ENCODE peak calls at places on chromosome 22, in five cellular contexts. W is AG09309, P is cardiac muscle cell, U is ovary, J is fibroblast of mammary gland. G is an unnamed sample.
A peak's percentile ranks its signal among the peaks of the same experiment; 100 is the strongest.

GRCh38 chr22:50531546-50532352 is 1.9 kb upstream of the TYMP start:
- DNase-seq in P (peak; percentile 64), W (no peak), U (no peak), J (peak; percentile 52), G (no peak)

GRCh38 chr22:33918676-33919590 is 1.3 kb downstream of the LARGE1 start:
- DNase-seq in U (no peak), P (no peak), J (peak; percentile 39), W (no peak), G (no peak)

GRCh38 chr22:32542332-32543019 is 67.9 kb downstream of the FBXO7 start:
- DNase-seq in U (no peak), J (no peak), P (no peak), W (no peak), G (no peak)

GRCh38 chr22:25062378-25063095 is 110.0 kb downstream of the KIAA1671 start:
- DNase-seq in P (no peak), W (no peak), J (no peak), U (no peak), G (no peak)

GRCh38 chr22:29716814-29717213 is 3.0 kb upstream of the CABP7 start:
- DNase-seq in W (peak; percentile 10), P (peak; percentile 91), U (peak; percentile 57), J (peak; percentile 66), G (no peak)

GRCh38 chr22:41910599-41911291 is 4.1 kb downstream of the SHISA8 start:
- DNase-seq in P (no peak), J (peak; percentile 15), U (no peak), W (no peak), G (no peak)

GRCh38 chr22:29580200-29580810 is 608 bp downstream of the NIPSNAP1 start:
- DNase-seq in J (no peak), U (no peak), W (no peak), P (no peak), G (no peak)

GRCh38 chr22:25331050-25331449 is 111.6 kb downstream of the CRYBB2 start:
- DNase-seq in P (no peak), J (no peak), U (no peak), W (no peak), G (no peak)

GRCh38 chr22:41157083-41157482 is 48.0 kb upstream of the L3MBTL2 start:
- DNase-seq in U (no peak), W (no peak), P (no peak), J (no peak), G (no peak)

GRCh38 chr22:28791841-28792490 is 8.4 kb downstream of the XBP1 start:
- DNase-seq in W (no peak), J (no peak), P (no peak), U (no peak), G (no peak)

GRCh38 chr22:46083383-46084350 is 66.7 kb upstream of the PPARA start:
- DNase-seq in P (no peak), W (no peak), J (no peak), U (no peak), G (no peak)

GRCh38 chr22:28027453-28028448 is 108.7 kb upstream of the PITPNB start:
- DNase-seq in W (no peak), J (no peak), U (peak; percentile 58), P (no peak), G (no peak)

GRCh38 chr22:42754658-42755057 is 34.0 kb upstream of the A4GALT start:
- DNase-seq in U (no peak), W (no peak), J (peak; percentile 88), P (peak; percentile 30), G (no peak)

GRCh38 chr22:48486163-48486957 is 1341.3 kb downstream of the BRD1 start:
- DNase-seq in J (no peak), W (no peak), U (no peak), P (no peak), G (no peak)

GRCh38 chr22:49363526-49364230 is 464.0 kb downstream of the BRD1 start:
- DNase-seq in J (no peak), U (peak; percentile 4), P (no peak), W (no peak), G (no peak)

GRCh38 chr22:50012201-50013181 is at the start of gene IL17REL:
- DNase-seq in P (no peak), W (no peak), J (no peak), U (no peak), G (no peak)

GRCh38 chr22:37263966-37264887 is 18.1 kb upstream of the CYTH4 start:
- DNase-seq in U (no peak), J (no peak), P (no peak), W (no peak), G (no peak)

GRCh38 chr22:37267128-37267587 is 15.2 kb upstream of the CYTH4 start:
- DNase-seq in W (no peak), P (peak; percentile 74), J (no peak), U (peak; percentile 15), G (no peak)

GRCh38 chr22:37269930-37270678 is 12.2 kb upstream of the CYTH4 start:
- DNase-seq in J (no peak), U (no peak), P (no peak), W (no peak), G (no peak)

GRCh38 chr22:37267661-37268413 is 14.5 kb upstream of the CYTH4 start:
- DNase-seq in U (no peak), J (no peak), P (no peak), W (no peak), G (no peak)

DNA sequence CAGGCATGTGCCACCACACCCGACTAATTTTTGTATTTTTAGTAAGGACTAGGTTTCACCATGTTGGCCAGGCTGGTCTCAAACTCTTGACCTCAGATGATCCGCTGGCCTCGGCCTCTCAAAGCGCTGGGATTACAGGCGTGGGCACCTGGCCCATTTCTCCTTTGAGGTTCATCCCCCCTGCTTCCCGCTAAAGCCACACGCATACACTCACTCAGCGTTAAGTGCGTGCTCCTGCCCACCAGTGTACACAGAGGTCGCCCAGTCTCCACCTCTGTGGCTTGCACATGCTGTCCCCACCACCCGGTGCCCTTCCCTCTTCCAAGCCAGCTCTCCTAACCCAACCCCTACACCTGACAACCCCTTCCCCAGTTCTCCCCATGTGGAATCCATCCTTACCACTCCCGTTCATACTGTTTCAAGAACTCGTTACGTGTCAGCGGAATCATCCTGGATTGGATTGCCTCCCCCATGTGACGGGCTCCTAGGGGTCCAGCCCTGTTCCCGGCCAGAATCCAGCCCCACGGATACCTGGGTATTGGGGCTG is 15.7 kb upstream of the CYTH4 start:
- DNase-seq in U (no peak), J (no peak), W (no peak), P (no peak), G (no peak)
- H3K4me3 ChIP-seq in U (no peak overlapping the region), J (peak overlapping the region; percentile 45), W (peak overlapping the region; percentile 52), P (no peak overlapping the region), G (peak overlapping the region; percentile 41)

DNA sequence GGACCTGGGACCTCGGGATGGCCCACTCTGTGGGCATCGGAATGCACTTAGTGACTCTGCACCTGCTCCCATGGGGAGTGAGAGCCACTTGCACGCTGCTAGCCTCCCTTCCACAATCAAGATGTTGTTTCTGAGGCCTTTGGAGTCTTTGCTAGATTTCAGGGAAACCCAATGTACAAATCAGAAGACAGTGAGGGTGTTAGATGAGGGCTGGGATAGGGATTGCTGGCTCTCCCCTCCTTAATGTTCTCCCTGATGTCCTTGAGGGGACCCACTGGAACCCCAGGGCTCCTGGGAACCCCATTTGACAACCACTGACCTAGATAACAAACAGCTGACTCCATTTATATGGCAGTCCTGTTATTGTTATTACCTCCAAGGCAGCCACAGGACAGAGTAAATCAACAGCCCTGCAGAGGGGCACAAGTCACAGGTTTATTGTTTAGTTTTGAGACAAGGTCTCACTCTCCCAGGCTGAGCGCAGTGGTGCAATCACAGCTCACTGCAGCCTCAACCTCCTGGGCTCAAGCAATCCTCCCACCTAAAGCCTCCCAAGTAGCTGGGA is 31.3 kb upstream of the COMT start:
- DNase-seq in W (no peak), P (no peak), U (no peak), J (no peak), G (no peak)
- TF ChIP-seq CTCF in W (no peak), P (no peak), U (no peak), J (no peak), G (no peak)

DNA sequence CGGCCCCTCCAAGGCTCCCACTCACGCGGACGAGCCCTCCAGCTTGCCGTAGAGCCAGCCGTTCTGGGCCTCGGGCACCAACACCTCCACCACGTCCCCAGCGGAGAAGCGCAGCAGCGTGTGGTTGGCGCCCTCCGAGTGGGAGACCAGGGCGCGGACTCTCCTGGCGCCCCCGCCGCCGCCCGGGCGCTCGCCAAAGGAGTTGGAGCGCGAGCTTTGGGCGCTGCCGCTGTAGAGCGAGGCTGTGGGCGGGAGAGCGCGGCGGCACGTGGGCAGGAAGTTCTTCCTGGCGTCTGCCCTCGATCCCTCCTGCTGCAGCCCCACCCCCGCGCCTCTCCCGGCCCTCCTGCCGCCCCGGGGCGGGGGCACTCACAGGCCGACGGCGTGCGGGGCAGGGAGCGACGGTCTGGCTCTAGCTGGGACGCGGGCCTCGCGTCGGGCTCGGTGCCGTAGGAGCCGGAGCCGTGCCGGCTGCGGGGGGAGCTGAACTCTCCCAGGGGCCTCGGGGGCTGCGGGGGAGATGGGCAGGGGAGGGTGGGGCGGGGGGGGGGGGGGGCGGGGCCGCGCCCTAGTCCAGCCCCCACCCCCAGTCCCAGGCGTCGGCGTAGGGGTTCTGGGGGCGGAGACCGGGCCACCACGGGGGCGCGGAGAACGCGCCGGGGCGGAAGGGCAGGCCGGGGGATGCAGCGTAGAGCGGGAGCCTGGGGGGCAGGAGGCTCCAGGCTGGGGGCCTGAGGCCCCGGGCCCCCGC is 4.9 kb upstream of the SLC16A8 start:
- DNase-seq in W (no peak), U (no peak), J (peak; percentile 36), P (no peak), G (no peak)
- H3K4me3 ChIP-seq in W (peak overlapping the region; percentile 45), U (no peak overlapping the region), J (peak overlapping the region; percentile 29), P (no peak overlapping the region), G (peak overlapping the region; percentile 17)

DNA sequence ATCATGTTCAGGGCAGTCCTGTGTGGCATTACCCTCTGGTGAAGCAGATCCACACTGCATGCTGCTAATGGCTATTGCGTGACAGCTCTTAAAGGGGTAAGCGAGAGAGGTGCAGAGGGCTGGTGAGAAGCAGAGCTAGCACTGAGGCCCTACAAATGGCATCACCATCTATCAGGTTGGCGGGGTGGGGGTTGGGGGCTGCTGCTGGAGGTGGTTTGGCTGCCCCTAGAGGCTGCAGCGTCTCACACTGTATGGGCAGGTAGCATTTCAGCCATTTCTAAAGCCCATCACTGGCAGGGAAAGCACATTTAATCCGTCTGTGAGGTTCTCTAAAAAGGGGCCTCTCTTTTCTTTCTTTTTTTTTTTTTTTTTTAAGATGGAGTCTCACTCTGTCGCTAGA is 16.8 kb upstream of the TMA7B start:
- DNase-seq in P (peak; percentile 32), J (no peak), W (no peak), U (no peak), G (no peak)
- TF ChIP-seq CTCF in P (no peak), J (no peak), W (no peak), U (no peak), G (no peak)

GRCh38 chr22:18113680-18114394 is 3.2 kb downstream of the TUBA8 start:
- DNase-seq in J (no peak), P (no peak), W (no peak), U (no peak), G (no peak)
- H3K4me3 ChIP-seq in J (no peak overlapping the region), P (no peak overlapping the region), W (no peak overlapping the region), U (no peak overlapping the region), G (no peak overlapping the region)